ENCODE peak calls at places on chromosomes 3 and 15, in eight cellular contexts. C is SJSA1, A is osteoblast, X is GM12865, Q is cardiac septum, S is ascending aorta, Z is HTR-8/SVneo, H is breast epithelium. B is an unnamed sample.

GRCh38 chr15:66937588-66937987 is 127.8 kb upstream of the SMAD3 start:
- DNase-seq in X (no peak), S (no peak), Q (peak), C (no peak), Z (no peak), H (no peak), A (no peak), B (no peak)

GRCh38 chr15:61038387-61038786 is 190.7 kb downstream of the RORA start:
- DNase-seq in S (no peak), X (no peak), A (no peak), Z (no peak), Q (no peak), C (peak), H (peak), B (no peak)

GRCh38 chr15:100330221-100330620 is 11.6 kb downstream of the ADAMTS17 start:
- DNase-seq in S (no peak), C (no peak), Q (no peak), H (no peak), Z (no peak), A (no peak), X (peak), B (no peak)

GRCh38 chr3:50264389-50264963 is 4.5 kb upstream of the SEMA3B start:
- DNase-seq in A (peak), X (no peak), S (peak), H (peak), Z (peak), C (peak), Q (peak), B (peak)

GRCh38 chr15:52324109-52324508 is 28.5 kb upstream of the MYO5C start:
- DNase-seq in A (no peak), Z (no peak), Q (no peak), C (no peak), S (no peak), X (no peak), H (no peak), B (no peak)

GRCh38 chr3:100702082-100703014 is 6.9 kb upstream of the TFG start:
- DNase-seq in Z (no peak), Q (no peak), H (no peak), C (no peak), X (no peak), S (no peak), A (no peak), B (no peak)

GRCh38 chr3:146803746-146804145 is 198.6 kb upstream of the PLSCR5 start:
- DNase-seq in H (no peak), Z (peak), Q (no peak), A (peak), C (no peak), X (no peak), S (no peak), B (no peak)

GRCh38 chr15:63502843-63503738 is 1.3 kb upstream of the USP3 start:
- DNase-seq in C (peak), Z (peak), Q (peak), X (peak), H (peak), A (peak), S (peak), B (peak)

GRCh38 chr3:159762981-159763465 is 225.6 kb upstream of the IL12A start:
- DNase-seq in S (peak), Q (peak), X (peak), H (peak), A (peak), C (peak), Z (peak), B (peak)

GRCh38 chr15:56168394-56168793 is 75.3 kb downstream of the RFX7 start:
- DNase-seq in Q (no peak), A (peak), H (no peak), X (no peak), Z (no peak), C (no peak), S (no peak), B (no peak)

GRCh38 chr3:39384665-39385000 is 1.5 kb downstream of the SLC25A38 start:
- DNase-seq in Z (no peak), Q (no peak), C (no peak), H (no peak), S (no peak), X (no peak), A (no peak), B (no peak)

GRCh38 chr3:150384517-150385212 is 23.4 kb upstream of the TSC22D2 start:
- DNase-seq in Q (no peak), Z (no peak), S (peak), H (no peak), A (no peak), C (no peak), X (peak), B (peak)

GRCh38 chr3:81581966-81582599 is 179.4 kb downstream of the GBE1 start:
- DNase-seq in H (no peak), X (peak), Z (peak), A (no peak), Q (no peak), S (no peak), C (peak), B (peak)

GRCh38 chr3:189455009-189455408 is 176.2 kb upstream of the TP63 start:
- DNase-seq in C (no peak), A (no peak), S (no peak), H (peak), Q (no peak), X (no peak), Z (no peak), B (no peak)

GRCh38 chr3:107525101-107525953 is 2.6 kb downstream of the BBX start:
- DNase-seq in Z (peak), X (peak), A (peak), C (peak), H (no peak), Q (peak), S (no peak), B (peak)

GRCh38 chr15:90075420-90076289 is 26.6 kb downstream of the IDH2 start:
- DNase-seq in Z (no peak), S (no peak), A (no peak), Q (no peak), C (no peak), X (peak), H (peak), B (no peak)

GRCh38 chr3:155386817-155387403 is 93.4 kb upstream of the STRIT1 start:
- DNase-seq in H (no peak), A (no peak), X (no peak), S (no peak), C (no peak), Q (no peak), Z (no peak), B (no peak)

GRCh38 chr3:37762698-37763097 is 99.0 kb upstream of the CTDSPL start:
- DNase-seq in A (no peak), C (peak), S (no peak), Z (no peak), H (no peak), X (no peak), Q (no peak), B (no peak)

GRCh38 chr15:39094116-39094515 is 486.8 kb upstream of the THBS1 start:
- DNase-seq in S (no peak), X (no peak), Q (no peak), Z (no peak), A (no peak), H (no peak), C (no peak), B (no peak)

GRCh38 chr15:73862276-73862675 is 11.1 kb upstream of the TBC1D21 start:
- DNase-seq in C (no peak), Q (no peak), A (no peak), Z (no peak), H (no peak), S (no peak), X (no peak), B (no peak)

GRCh38 chr3:171873561-171873960 is 30.4 kb downstream of the TMEM212 start:
- DNase-seq in S (no peak), C (peak), Q (no peak), Z (no peak), H (no peak), A (no peak), X (no peak), B (no peak)